ENCODE peak calls at places on chromosomes 11 and 22, in nine cellular contexts. V is HepG2, Y is uterus, C is colonic mucosa, U is HCT116, F is right cardiac atrium, J is heart left ventricle, G is psoas muscle, E is A673. X is an unnamed sample.

GRCh38 chr22:35212020-35212419 is 45.3 kb upstream of the HMGXB4 start:
- DNase-seq in V (no peak), Y (no peak), C (no peak), U (no peak), F (no peak), J (no peak), G (no peak), E (no peak), X (no peak)

GRCh38 chr11:2380807-2381350 is 3.8 kb downstream of the CD81 start:
- DNase-seq in V (no peak), Y (peak; percentile 56), C (peak; percentile 63), U (no peak), F (peak; percentile 95), J (peak; percentile 89), G (peak; percentile 77), E (no peak), X (no peak)

GRCh38 chr22:25388866-25389540 is 169.6 kb downstream of the CRYBB2 start:
- DNase-seq in V (peak; percentile 26), Y (no peak), C (no peak), U (no peak), F (no peak), J (no peak), G (no peak), E (no peak), X (no peak)

GRCh38 chr11:2741377-2742131 is 41.8 kb upstream of the KCNQ1OT1 start:
- DNase-seq in V (no peak), Y (peak; percentile 57), C (no peak), U (no peak), F (peak; percentile 53), J (peak; percentile 53), G (peak; percentile 11), E (no peak), X (peak; percentile 40)

GRCh38 chr11:2100361-2101170 is 38.6 kb downstream of the IGF2 start:
- DNase-seq in V (no peak), Y (no peak), C (no peak), U (no peak), F (peak; percentile 87), J (peak; percentile 83), G (peak; percentile 7), E (peak; percentile 3), X (no peak)

GRCh38 chr11:22566293-22566692 is 59.3 kb downstream of the FANCF start:
- DNase-seq in V (no peak), Y (no peak), C (no peak), U (no peak), F (no peak), J (no peak), G (no peak), E (no peak), X (no peak)

GRCh38 chr11:58771458-58771855 is 39.7 kb upstream of the GLYAT start:
- DNase-seq in V (no peak), Y (no peak), C (no peak), U (no peak), F (no peak), J (no peak), G (no peak), E (no peak), X (no peak)

GRCh38 chr11:110432713-110433392 is 3.1 kb downstream of the FDX1 start:
- DNase-seq in V (no peak), Y (no peak), C (no peak), U (no peak), F (no peak), J (no peak), G (no peak), E (peak; percentile 80), X (no peak)

GRCh38 chr11:127037001-127037400 is 36.4 kb upstream of the KIRREL3 start:
- DNase-seq in V (no peak), Y (no peak), C (no peak), U (no peak), F (no peak), J (no peak), G (no peak), E (no peak), X (no peak)

GRCh38 chr11:122258446-122258994 is 142.5 kb upstream of the BLID start:
- DNase-seq in V (no peak), Y (no peak), C (no peak), U (no peak), F (no peak), J (no peak), G (no peak), E (peak; percentile 18), X (no peak)

GRCh38 chr11:31640611-31641010 is 131.0 kb downstream of the ELP4 start:
- DNase-seq in V (no peak), Y (no peak), C (no peak), U (no peak), F (no peak), J (no peak), G (no peak), E (no peak), X (no peak)

GRCh38 chr11:21892696-21893095 is 300.2 kb upstream of the ANO5 start:
- DNase-seq in V (no peak), Y (no peak), C (no peak), U (no peak), F (no peak), J (no peak), G (no peak), E (peak; percentile 93), X (no peak)

GRCh38 chr11:29306527-29306926 is 710.3 kb downstream of the KCNA4 start:
- DNase-seq in V (no peak), Y (no peak), C (no peak), U (no peak), F (no peak), J (no peak), G (no peak), E (no peak), X (no peak)

GRCh38 chr22:42078469-42079318 is 806 bp upstream of the SMDT1 start:
- DNase-seq in V (no peak), Y (peak; percentile 43), C (peak; percentile 43), U (no peak), F (no peak), J (no peak), G (no peak), E (no peak), X (no peak)

GRCh38 chr22:36376265-36376664 is 11.5 kb downstream of the MYH9 start:
- DNase-seq in V (no peak), Y (no peak), C (no peak), U (no peak), F (peak; percentile 24), J (no peak), G (no peak), E (no peak), X (no peak)
- H3K27ac ChIP-seq in V (no peak overlapping the region), Y (peak overlapping the region; percentile 98), C (peak overlapping the region; percentile 66), U (no peak overlapping the region), F (peak overlapping the region; percentile 71), J (no peak overlapping the region), G (no peak overlapping the region), E (no peak overlapping the region), X (peak overlapping the region; percentile 85)

GRCh38 chr11:57403176-57404147 is 13.0 kb upstream of the PRG2 start:
- DNase-seq in V (no peak), Y (no peak), C (no peak), U (no peak), F (no peak), J (no peak), G (no peak), E (no peak), X (no peak)
- H3K4me3 ChIP-seq in V (no peak overlapping the region), Y (no peak overlapping the region), C (no peak overlapping the region), U (no peak overlapping the region), F (no peak overlapping the region), J (no peak overlapping the region), G (no peak overlapping the region), E (no peak overlapping the region), X (no peak overlapping the region)

DNA sequence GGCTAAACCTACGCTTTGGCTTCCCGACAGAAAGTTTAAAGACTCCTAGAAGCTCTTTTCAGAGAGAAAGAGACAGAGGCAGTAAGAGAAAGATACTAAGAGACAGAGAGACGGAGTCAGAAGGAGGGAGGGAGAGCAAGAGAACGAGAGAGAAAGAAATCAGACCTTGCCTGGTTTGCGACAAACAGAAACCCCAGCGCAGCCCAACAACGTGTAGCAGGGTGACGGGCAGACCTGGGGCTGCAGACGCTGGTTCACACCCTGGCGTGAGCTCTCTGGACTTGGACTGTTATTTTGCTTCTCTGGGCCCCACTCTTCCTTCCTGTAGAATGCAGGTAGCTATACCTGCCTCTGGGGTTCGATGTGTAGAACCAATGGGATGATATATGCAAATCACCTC is 244.4 kb upstream of the SYN3 start:
- DNase-seq in V (no peak), Y (no peak), C (no peak), U (no peak), F (no peak), J (no peak), G (no peak), E (no peak), X (no peak)
- H3K4me1 ChIP-seq in V (peaks cover 22% of the 10 kb centered on the region), Y (no peaks in the 10 kb centered on the region), C (no peaks in the 10 kb centered on the region), U (no peaks in the 10 kb centered on the region), F (no peaks in the 10 kb centered on the region), J (no peaks in the 10 kb centered on the region), G (peaks cover 4% of the 10 kb centered on the region), E (no peaks in the 10 kb centered on the region), X (no peaks in the 10 kb centered on the region)

GRCh38 chr11:12083380-12083779 is 27.0 kb upstream of the MICAL2 start:
- DNase-seq in V (no peak), Y (no peak), C (no peak), U (no peak), F (no peak), J (no peak), G (no peak), E (no peak), X (no peak)

GRCh38 chr11:12084191-12084717 is 26.1 kb upstream of the MICAL2 start:
- DNase-seq in V (no peak), Y (no peak), C (no peak), U (no peak), F (no peak), J (no peak), G (no peak), E (no peak), X (no peak)

GRCh38 chr11:12087075-12087775 is 23.2 kb upstream of the MICAL2 start:
- DNase-seq in V (no peak), Y (no peak), C (peak; percentile 52), U (peak; percentile 38), F (peak; percentile 77), J (no peak), G (peak; percentile 38), E (no peak), X (peak; percentile 80)

GRCh38 chr11:12086271-12087074 is 23.9 kb upstream of the MICAL2 start:
- DNase-seq in V (peak; percentile 37), Y (peak; percentile 76), C (peak; percentile 52), U (peak; percentile 63), F (peak; percentile 82), J (peak; percentile 81), G (peak; percentile 71), E (peak; percentile 58), X (peak; percentile 85)

DNA sequence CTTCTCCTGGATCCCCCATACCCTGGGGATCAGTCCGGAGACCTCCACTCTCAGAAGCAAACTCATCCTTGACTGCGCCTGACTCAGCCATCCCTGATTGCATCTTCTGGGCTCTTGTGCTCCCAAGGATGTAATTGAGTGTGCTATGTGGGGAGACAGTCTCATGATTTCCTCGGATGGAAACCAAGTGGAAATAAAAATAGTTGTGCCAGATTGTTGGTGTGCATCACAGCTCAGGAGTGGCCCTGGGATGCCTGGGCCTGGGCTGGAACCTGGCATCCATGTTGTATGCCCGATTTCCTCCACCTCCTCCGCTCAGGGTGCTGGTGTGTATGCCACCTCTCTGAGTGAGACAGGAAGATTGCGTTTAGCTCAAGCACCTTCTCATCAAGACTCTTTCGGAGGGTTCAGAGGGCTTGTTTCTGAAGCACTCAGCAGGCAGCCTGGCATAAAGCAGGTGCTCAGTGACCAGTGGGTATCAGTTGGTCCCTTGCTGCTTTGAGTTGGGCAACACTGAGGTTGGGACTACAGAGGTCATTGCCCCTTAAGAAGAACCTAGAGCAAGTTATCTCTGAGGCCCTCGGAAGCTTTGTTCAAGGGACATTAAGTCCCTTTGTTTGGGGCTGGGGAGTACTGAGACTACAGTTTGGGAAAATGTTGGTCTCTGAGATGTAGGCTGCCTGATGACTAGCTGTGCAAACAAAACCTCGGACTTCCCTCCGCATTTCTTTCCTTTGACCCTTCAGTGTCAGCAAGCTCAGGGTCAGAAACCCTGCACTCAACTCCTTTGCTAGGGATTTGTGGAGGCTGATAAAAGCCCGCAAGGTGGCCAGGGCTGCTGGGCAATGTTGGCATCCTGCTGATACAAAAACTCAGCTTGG is 24.8 kb upstream of the MICAL2 start:
- DNase-seq in V (peak; percentile 77), Y (no peak), C (no peak), U (no peak), F (no peak), J (no peak), G (no peak), E (no peak), X (no peak)
- H3K27ac ChIP-seq in V (peak overlapping the region; percentile 17), Y (peak overlapping the region; percentile 97), C (peak overlapping the region; percentile 86), U (peak overlapping the region; percentile 73), F (peak overlapping the region; percentile 90), J (peak overlapping the region; percentile 80), G (peak overlapping the region; percentile 70), E (no peak overlapping the region), X (peak overlapping the region; percentile 100)